ENCODE peak calls at places on chromosomes 6 and 20, in seven cellular contexts. Q is esophagus squamous epithelium, F is pancreas, A is HCT116, C is WTC11, K is MM.1S, R is heart left ventricle. I is an unnamed sample.

GRCh38 chr20:38635721-38636285 is 34.2 kb downstream of the ARHGAP40 start:
- DNase-seq in F (no peak), Q (no peak), R (no peak), C (no peak), A (no peak), K (no peak), I (no peak)

GRCh38 chr20:20440473-20440872 is 72.6 kb downstream of the INSM1 start:
- DNase-seq in R (no peak), K (no peak), Q (no peak), A (no peak), C (no peak), F (no peak), I (no peak)

GRCh38 chr6:127494240-127494767 is 24.8 kb downstream of the MTCL3 start:
- DNase-seq in Q (no peak), A (no peak), F (no peak), C (no peak), R (no peak), K (no peak), I (no peak)

GRCh38 chr6:26223677-26224546 is 136.7 kb downstream of the HFE start:
- DNase-seq in Q (no peak), R (peak), K (peak), F (no peak), A (peak), C (no peak), I (peak)

GRCh38 chr6:125107896-125108295 is 45.7 kb upstream of the TPD52L1 start:
- DNase-seq in R (no peak), A (no peak), K (no peak), C (no peak), Q (no peak), F (no peak), I (no peak)

GRCh38 chr6:373773-374724 is 17.5 kb upstream of the IRF4 start:
- DNase-seq in Q (no peak), R (no peak), K (no peak), C (no peak), A (no peak), F (no peak), I (peak)

GRCh38 chr6:134593887-134594286 is 276.0 kb upstream of the SGK1 start:
- DNase-seq in Q (no peak), K (no peak), C (no peak), F (no peak), A (no peak), R (no peak), I (no peak)

GRCh38 chr6:148509789-148510581 is 167.3 kb downstream of the SASH1 start:
- DNase-seq in F (no peak), K (peak), Q (no peak), A (no peak), C (no peak), R (peak), I (peak)

GRCh38 chr6:166005846-166006592 is 161.6 kb downstream of the TBXT start:
- DNase-seq in F (peak), Q (no peak), C (no peak), A (no peak), R (peak), K (no peak), I (no peak)

GRCh38 chr6:11309947-11310665 is 77.6 kb upstream of the NEDD9 start:
- DNase-seq in K (no peak), Q (no peak), F (no peak), A (no peak), C (peak), R (no peak), I (no peak)

GRCh38 chr6:143652840-143653239 is 24.9 kb upstream of the PHACTR2 start:
- DNase-seq in K (no peak), F (no peak), A (no peak), C (no peak), R (no peak), Q (no peak), I (no peak)

GRCh38 chr6:46772754-46773153 is 20.4 kb upstream of the MEP1A start:
- DNase-seq in Q (no peak), F (peak), C (no peak), R (peak), A (no peak), K (no peak), I (peak)

DNA sequence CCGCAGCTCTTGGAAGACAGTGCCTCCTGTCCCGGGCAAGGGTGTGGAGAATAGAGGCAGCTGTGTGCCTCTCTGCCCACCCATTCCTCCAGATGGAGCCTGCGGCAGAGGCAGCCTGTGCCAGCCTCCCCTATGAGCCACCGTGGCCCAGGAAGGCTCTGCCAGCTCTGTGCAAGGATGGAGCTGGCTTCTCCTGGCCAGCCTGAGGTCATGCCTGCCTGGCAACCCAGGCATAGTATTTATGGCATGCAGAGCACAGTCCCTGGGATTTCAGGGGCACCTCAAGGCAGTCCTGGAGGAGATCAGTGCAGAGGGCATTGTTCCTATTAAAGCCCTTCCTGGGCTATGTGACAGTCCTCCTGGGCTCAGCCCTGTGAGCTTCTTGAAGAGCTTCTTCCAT is 1.5 kb downstream of the EPB41L1 start:
- DNase-seq in K (no peak), Q (no peak), C (no peak), A (no peak), F (no peak), R (no peak), I (no peak)
- TF ChIP-seq CTCF in K (no peak), Q (no peak), C (no peak), A (no peak), F (no peak), R (no peak), I (no peak)

GRCh38 chr20:19073584-19074198 is 138.8 kb upstream of the SLC24A3 start:
- DNase-seq in K (no peak), Q (no peak), A (no peak), R (no peak), C (peak), F (no peak), I (no peak)
- TF ChIP-seq CTCF in K (peak), Q (no peak), A (peak), R (peak), C (peak), F (no peak), I (peak)

GRCh38 chr6:68779366-68779765 is 144.3 kb downstream of the ADGRB3 start:
- DNase-seq in R (no peak), F (no peak), Q (no peak), C (no peak), A (no peak), K (no peak), I (no peak)

GRCh38 chr6:68777956-68778355 is 142.9 kb downstream of the ADGRB3 start:
- DNase-seq in Q (no peak), K (no peak), R (peak), C (no peak), F (no peak), A (no peak), I (no peak)

GRCh38 chr6:68776382-68776781 is 141.3 kb downstream of the ADGRB3 start:
- DNase-seq in A (no peak), C (no peak), F (no peak), R (no peak), Q (no peak), K (no peak), I (no peak)

GRCh38 chr6:68774843-68775242 is 139.8 kb downstream of the ADGRB3 start:
- DNase-seq in Q (no peak), C (no peak), K (no peak), F (no peak), R (no peak), A (no peak), I (no peak)

GRCh38 chr6:68778356-68779020 is 143.4 kb downstream of the ADGRB3 start:
- DNase-seq in A (no peak), R (peak), F (peak), Q (no peak), C (peak), K (peak), I (no peak)
- TF ChIP-seq CTCF in A (no peak), R (peak), F (peak), Q (peak), C (peak), K (peak), I (peak)

GRCh38 chr20:23049201-23049932 is at the start of gene THBD:
- DNase-seq in F (peak), R (peak), Q (no peak), K (no peak), A (no peak), C (peak), I (peak)

GRCh38 chr20:23047738-23048214 is 1.7 kb downstream of the THBD start:
- DNase-seq in F (no peak), C (peak), A (no peak), Q (no peak), K (no peak), R (peak), I (no peak)

GRCh38 chr20:23049933-23050838 is 714 bp upstream of the THBD start:
- DNase-seq in A (no peak), F (peak), Q (no peak), C (peak), R (peak), K (no peak), I (peak)

GRCh38 chr20:23047001-23047737 is 2.3 kb downstream of the THBD start:
- DNase-seq in F (no peak), A (no peak), Q (no peak), R (no peak), K (no peak), C (no peak), I (no peak)

DNA sequence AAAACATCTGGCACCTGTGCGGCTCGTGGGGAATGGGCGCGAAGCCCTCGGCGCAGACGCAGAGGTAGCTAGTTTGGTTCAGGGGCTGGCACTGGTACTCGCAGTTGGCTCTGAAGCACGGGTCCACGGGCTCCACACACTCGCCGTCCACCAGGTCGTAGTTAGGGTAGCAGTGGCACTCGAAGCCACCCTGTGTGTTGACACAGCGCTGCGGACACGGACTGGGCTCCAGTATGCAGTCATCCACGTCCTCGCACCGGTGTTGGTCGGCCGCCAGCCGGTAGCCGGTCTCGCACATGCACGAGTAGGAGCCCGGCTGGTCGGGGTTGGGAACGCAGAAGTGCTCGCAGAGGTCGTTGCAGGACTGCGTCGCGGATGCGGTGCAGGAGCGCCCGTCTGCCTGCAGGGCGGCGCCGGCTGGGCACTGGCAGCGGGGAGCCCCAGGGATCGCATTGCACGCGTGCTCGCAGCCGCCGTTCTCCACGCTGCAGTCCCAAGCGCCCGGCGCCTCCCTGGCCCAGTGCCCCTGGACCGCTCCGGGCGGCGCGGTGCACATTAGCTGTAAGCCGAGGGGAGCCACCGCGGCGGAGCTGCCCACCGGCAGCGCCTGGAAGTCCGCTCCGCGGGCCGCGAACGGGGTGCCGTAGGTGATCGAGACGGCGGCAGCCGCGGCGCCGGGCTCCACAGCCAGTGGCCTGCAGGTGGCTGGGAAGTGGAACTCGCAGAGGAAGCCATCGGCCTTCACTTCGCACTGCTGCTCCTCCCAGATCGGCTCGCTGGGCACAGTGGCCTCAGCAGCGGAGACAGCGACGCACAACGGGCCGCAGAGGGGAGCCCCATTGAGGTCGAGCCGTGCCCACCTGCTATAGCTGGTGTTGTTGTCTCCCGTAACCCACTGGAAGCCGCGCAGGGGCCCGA is 930 bp downstream of the THBD start:
- DNase-seq in K (no peak), F (peak), R (peak), C (peak), Q (no peak), A (no peak), I (peak)
- TF ChIP-seq CTCF in K (no peak), F (peak), R (peak), C (no peak), Q (peak), A (no peak), I (no peak)

I was measured in GM13976.